ENCODE peak calls at places on chromosomes 6 and 20, in ten cellular contexts. R, F, T, P, U, C, V, O, N and Y are unnamed samples.

GRCh38 chr6:166308769-166309589 is 787 bp upstream of the PRR18 start:
- DNase-seq in V (no peak), U (peak; percentile 19), P (no peak), O (no peak), T (no peak), F (peak; percentile 32), C (no peak), N (no peak), R (peak; percentile 48), Y (no peak)

GRCh38 chr6:112980676-112981075 is 633.5 kb downstream of the RFPL4B start:
- DNase-seq in V (no peak), U (no peak), F (no peak), R (no peak), T (no peak), N (no peak), O (no peak), C (no peak), P (peak; percentile 64), Y (no peak)

GRCh38 chr6:111825439-111825838 is 47.8 kb downstream of the FYN start:
- DNase-seq in O (no peak), C (no peak), U (no peak), F (no peak), V (no peak), T (no peak), N (no peak), P (no peak), R (no peak), Y (no peak)

GRCh38 chr6:52654007-52654406 is 16.9 kb upstream of the TMEM14A start:
- DNase-seq in O (no peak), T (no peak), N (no peak), C (no peak), R (no peak), V (no peak), P (no peak), F (no peak), U (no peak), Y (no peak)

GRCh38 chr20:49054032-49054643 is 8.0 kb downstream of the CSE1L start:
- DNase-seq in R (no peak), P (peak; percentile 79), O (no peak), N (no peak), T (no peak), F (no peak), C (no peak), V (no peak), U (no peak), Y (no peak)

GRCh38 chr6:139080255-139080920 is 51.8 kb downstream of the ABRACL start:
- DNase-seq in C (no peak), R (no peak), O (no peak), U (no peak), N (no peak), T (no peak), P (no peak), V (peak; percentile 63), F (no peak), Y (no peak)

GRCh38 chr6:165850434-165851019 is 187.5 kb upstream of the PDE10A start:
- DNase-seq in N (peak; percentile 42), R (peak; percentile 68), C (peak; percentile 52), O (peak; percentile 51), F (peak; percentile 51), P (peak; percentile 62), V (peak; percentile 10), T (peak; percentile 57), U (peak; percentile 68), Y (peak; percentile 12)

GRCh38 chr6:151485616-151486015 is 8.2 kb upstream of the CCDC170 start:
- DNase-seq in F (no peak), U (no peak), T (no peak), C (no peak), O (no peak), P (peak; percentile 37), R (no peak), V (peak; percentile 31), N (no peak), Y (no peak)

GRCh38 chr6:152948150-152948768 is 34.6 kb downstream of the FBXO5 start:
- DNase-seq in N (peak; percentile 42), F (peak; percentile 40), P (peak; percentile 64), U (peak; percentile 56), V (peak; percentile 8), T (peak; percentile 67), R (peak; percentile 73), O (peak; percentile 58), C (peak; percentile 53), Y (peak; percentile 49)

GRCh38 chr6:73722318-73723060 is 26.5 kb downstream of the CD109 start:
- DNase-seq in T (peak; percentile 73), V (peak; percentile 88), O (peak; percentile 95), F (no peak), R (no peak), N (no peak), P (peak; percentile 91), U (no peak), C (no peak), Y (no peak)

GRCh38 chr6:155461636-155462035 is 6.0 kb upstream of the NOX3 start:
- DNase-seq in P (no peak), F (no peak), V (no peak), C (no peak), N (no peak), U (no peak), R (peak; percentile 33), O (no peak), T (peak; percentile 21), Y (no peak)

GRCh38 chr6:44897286-44897685 is 430.8 kb upstream of the RUNX2 start:
- DNase-seq in N (no peak), V (peak; percentile 7), F (no peak), P (no peak), R (no peak), O (no peak), T (no peak), C (no peak), U (no peak), Y (no peak)

GRCh38 chr6:142851601-142852000 is 93.4 kb downstream of the HIVEP2 start:
- DNase-seq in F (no peak), T (no peak), C (no peak), O (no peak), P (no peak), R (no peak), N (no peak), V (no peak), U (no peak), Y (no peak)
- H3K27ac ChIP-seq in F (no peak overlapping the region), T (peak overlapping the region; percentile 27), C (peak overlapping the region; percentile 94), O (no peak overlapping the region), P (no peak overlapping the region), R (no peak overlapping the region), N (no peak overlapping the region), V (peak overlapping the region; percentile 69), U (no peak overlapping the region), Y (no peak overlapping the region)

GRCh38 chr20:5041433-5041832 is 40.1 kb upstream of the SLC23A2 start:
- DNase-seq in F (peak; percentile 35), P (no peak), R (peak; percentile 14), C (no peak), N (no peak), T (peak; percentile 25), U (peak; percentile 8), V (no peak), O (peak; percentile 29), Y (no peak)

GRCh38 chr20:5039255-5039657 is 37.9 kb upstream of the SLC23A2 start:
- DNase-seq in U (no peak), P (no peak), R (no peak), V (no peak), N (no peak), F (no peak), O (no peak), C (no peak), T (no peak), Y (no peak)

GRCh38 chr20:5039889-5040288 is 38.6 kb upstream of the SLC23A2 start:
- DNase-seq in F (no peak), C (no peak), U (no peak), P (no peak), T (no peak), N (no peak), V (no peak), O (no peak), R (no peak), Y (no peak)

GRCh38 chr20:5040345-5040744 is 39.0 kb upstream of the SLC23A2 start:
- DNase-seq in C (no peak), V (no peak), O (no peak), T (no peak), F (no peak), N (no peak), U (no peak), R (no peak), P (no peak), Y (no peak)

DNA sequence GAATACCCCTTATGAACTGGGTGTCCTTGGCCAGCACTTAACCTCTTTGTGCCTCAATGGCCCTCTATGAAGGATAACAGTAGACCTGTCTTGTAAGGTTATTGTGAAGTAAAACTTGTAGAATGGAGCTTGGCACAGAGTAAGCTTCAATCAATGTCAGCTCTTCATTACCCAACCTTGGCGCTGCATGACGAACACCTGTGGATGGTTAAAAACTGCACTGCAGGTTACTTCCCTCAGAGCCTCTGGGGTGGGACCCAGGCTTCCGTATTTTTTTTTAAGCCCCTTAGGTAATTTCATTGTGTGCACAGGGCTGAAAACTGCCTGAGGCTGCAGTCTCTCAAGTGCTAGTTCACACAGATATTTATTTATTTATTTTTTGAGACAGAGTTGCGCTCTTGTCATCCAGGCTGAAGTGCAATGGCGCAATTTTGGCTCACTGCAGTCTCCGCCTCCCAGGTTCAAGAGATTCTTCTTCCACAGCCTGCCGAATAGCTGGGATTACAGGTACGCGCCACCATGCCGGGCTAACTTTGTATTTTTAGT is 42.8 kb upstream of the SLC23A2 start:
- DNase-seq in P (no peak), V (no peak), N (no peak), R (no peak), C (peak; percentile 15), U (no peak), T (no peak), F (no peak), O (no peak), Y (no peak)
- H3K4me2 ChIP-seq in P (no peak overlapping the region), V (no peak overlapping the region), N (no peak overlapping the region), R (no peak overlapping the region), C (no peak overlapping the region), U (no peak overlapping the region), T (no peak overlapping the region), F (no peak overlapping the region), O (no peak overlapping the region), Y (no peak overlapping the region)

DNA sequence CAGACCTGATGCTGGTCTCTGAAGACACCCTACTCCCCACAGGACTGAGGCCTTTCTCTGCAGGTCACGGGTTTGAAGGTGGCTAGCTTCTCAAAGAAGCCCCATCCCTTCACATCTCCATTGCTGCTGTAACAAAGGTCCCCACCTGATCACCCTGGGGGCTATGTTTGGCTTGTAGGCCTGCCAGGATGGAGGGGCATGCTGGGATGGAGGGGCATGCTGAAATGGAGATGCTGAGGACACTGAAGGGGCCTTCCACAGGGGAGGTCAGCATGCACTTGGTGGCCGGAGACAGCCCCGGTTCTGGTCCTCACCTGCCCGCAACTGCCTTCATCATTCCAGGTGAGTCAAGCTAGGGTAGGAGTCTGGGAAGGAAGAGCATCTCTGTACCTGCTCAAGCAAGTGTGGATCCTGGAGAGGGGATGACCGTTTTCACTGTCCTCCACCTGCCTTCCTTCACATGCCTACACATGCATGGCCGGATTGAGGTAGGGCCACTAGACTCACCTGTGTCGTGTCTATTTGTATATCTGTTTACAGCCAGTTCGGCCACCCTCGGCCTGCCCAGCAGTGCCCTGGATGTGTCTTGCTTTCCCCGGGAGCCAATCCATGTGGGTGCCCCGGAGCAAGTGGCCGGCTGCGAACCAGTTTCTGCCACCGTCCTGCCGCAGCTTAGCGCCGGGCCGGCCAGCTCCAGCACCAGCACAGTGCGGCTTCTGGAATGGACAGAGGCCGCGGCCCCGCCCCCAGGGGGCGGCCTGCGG is 6.0 kb downstream of the L3MBTL1 start:
- DNase-seq in N (no peak), U (no peak), T (no peak), R (no peak), O (no peak), V (no peak), F (no peak), C (no peak), P (no peak), Y (no peak)
- H3K27ac ChIP-seq in N (no peak overlapping the region), U (no peak overlapping the region), T (no peak overlapping the region), R (no peak overlapping the region), O (no peak overlapping the region), V (no peak overlapping the region), F (no peak overlapping the region), C (no peak overlapping the region), P (no peak overlapping the region), Y (peak overlapping the region; percentile 42)

GRCh38 chr6:21003780-21004541 is 469.7 kb downstream of the CDKAL1 start:
- DNase-seq in F (no peak), R (peak; percentile 9), N (peak; percentile 29), O (no peak), V (peak; percentile 78), C (peak; percentile 27), U (no peak), P (peak; percentile 93), T (peak; percentile 93), Y (no peak)
- H3K4me2 ChIP-seq in F (no peak overlapping the region), R (no peak overlapping the region), N (peak overlapping the region; percentile 45), O (no peak overlapping the region), V (peak overlapping the region; percentile 72), C (peak overlapping the region; percentile 41), U (no peak overlapping the region), P (peak overlapping the region; percentile 90), T (peak overlapping the region; percentile 11), Y (peak overlapping the region; percentile 64)